ENCODE peak calls at places on chromosome 2, in eight cellular contexts. Q, H, K, U, A, V, S and O are unnamed samples.

GRCh38 chr2:148802448-148803220 is 72.4 kb upstream of the KIF5C start:
- DNase-seq in V (no peak), K (no peak), S (no peak), Q (no peak), U (no peak), A (no peak), H (no peak), O (no peak)

GRCh38 chr2:187976259-187976658 is 315.4 kb upstream of the GULP1 start:
- DNase-seq in S (no peak), Q (peak), U (no peak), V (no peak), A (no peak), H (no peak), K (no peak), O (no peak)

GRCh38 chr2:10709290-10709939 is 12.0 kb upstream of the ATP6V1C2 start:
- DNase-seq in S (peak), H (no peak), A (peak), V (no peak), Q (peak), K (no peak), U (no peak), O (no peak)

GRCh38 chr2:238602223-238602945 is 175.7 kb downstream of the ASB1 start:
- DNase-seq in S (no peak), H (no peak), V (no peak), A (no peak), K (no peak), U (no peak), Q (no peak), O (no peak)

GRCh38 chr2:42736598-42737322 is 27.2 kb downstream of the OXER1 start:
- DNase-seq in V (no peak), Q (no peak), K (no peak), H (no peak), A (no peak), S (no peak), U (no peak), O (no peak)

GRCh38 chr2:16644204-16644925 is 21.3 kb downstream of the CYRIA start:
- DNase-seq in S (no peak), K (no peak), A (no peak), U (no peak), V (no peak), H (no peak), Q (peak), O (no peak)

GRCh38 chr2:219772697-219773096 is 145.3 kb downstream of the SLC4A3 start:
- DNase-seq in K (no peak), U (no peak), S (no peak), A (no peak), Q (no peak), H (no peak), V (no peak), O (no peak)

GRCh38 chr2:74527741-74528140 is 1.7 kb upstream of the DQX1 start:
- DNase-seq in H (no peak), U (no peak), A (no peak), Q (no peak), K (no peak), V (no peak), S (no peak), O (no peak)

GRCh38 chr2:19886261-19886660 is 15.5 kb downstream of the TTC32 start:
- DNase-seq in U (no peak), A (no peak), V (no peak), Q (no peak), H (no peak), K (no peak), S (no peak), O (no peak)

GRCh38 chr2:106869512-106870276 is 16.3 kb downstream of the ST6GAL2 start:
- DNase-seq in K (no peak), Q (no peak), S (no peak), V (no peak), H (no peak), U (no peak), A (no peak), O (no peak)

GRCh38 chr2:71154279-71154678 is 23.8 kb downstream of the MPHOSPH10 start:
- DNase-seq in Q (no peak), K (no peak), U (no peak), A (no peak), S (no peak), H (no peak), V (no peak), O (no peak)

GRCh38 chr2:134919360-134920210 is 963 bp downstream of the CCNT2 start:
- DNase-seq in A (peak), K (no peak), H (peak), V (peak), Q (no peak), U (no peak), S (no peak), O (no peak)

GRCh38 chr2:45275235-45275805 is 266.1 kb upstream of the SIX2 start:
- DNase-seq in U (no peak), V (no peak), K (no peak), S (peak), Q (peak), H (no peak), A (no peak), O (no peak)

GRCh38 chr2:99031991-99032390 is 96.0 kb upstream of the CRACDL start:
- DNase-seq in A (no peak), K (no peak), Q (no peak), V (no peak), H (no peak), U (no peak), S (no peak), O (no peak)

GRCh38 chr2:11022874-11023273 is 111.1 kb downstream of the KCNF1 start:
- DNase-seq in V (no peak), A (no peak), H (no peak), U (no peak), Q (no peak), K (no peak), S (no peak), O (no peak)

GRCh38 chr2:159095813-159096212 is 127.4 kb downstream of the TANC1 start:
- DNase-seq in V (no peak), U (no peak), K (no peak), A (no peak), Q (no peak), H (no peak), S (no peak), O (no peak)

GRCh38 chr2:127429844-127430425 is 11.7 kb downstream of the PROC start:
- DNase-seq in K (no peak), S (no peak), V (no peak), A (no peak), H (no peak), U (no peak), Q (peak), O (no peak)

GRCh38 chr2:161556440-161556839 is 67.8 kb upstream of the SLC4A10 start:
- DNase-seq in A (no peak), U (no peak), Q (no peak), H (no peak), S (no peak), K (no peak), V (no peak), O (no peak)

GRCh38 chr2:241903121-241904010 is 33.8 kb downstream of the RTP5 start:
- DNase-seq in U (no peak), K (no peak), S (no peak), H (no peak), V (no peak), Q (peak), A (no peak), O (no peak)

GRCh38 chr2:3441465-3441864 is 62.0 kb downstream of the TRAPPC12 start:
- DNase-seq in V (no peak), S (no peak), K (no peak), U (no peak), Q (no peak), H (no peak), A (no peak), O (no peak)

GRCh38 chr2:66462196-66462825 is 27.4 kb downstream of the MEIS1 start:
- DNase-seq in V (no peak), U (no peak), K (no peak), Q (peak), A (peak), H (no peak), S (no peak), O (no peak)

GRCh38 chr2:33190393-33190937 is 243.7 kb downstream of the LTBP1 start:
- DNase-seq in H (no peak), V (no peak), Q (no peak), U (no peak), K (no peak), S (peak), A (no peak), O (no peak)

GRCh38 chr2:29281086-29281485 is 165.9 kb downstream of the CLIP4 start:
- DNase-seq in A (no peak), V (no peak), K (no peak), U (no peak), H (no peak), Q (no peak), S (no peak), O (no peak)

GRCh38 chr2:15313657-15314056 is 247.5 kb downstream of the NBAS start:
- DNase-seq in K (no peak), A (no peak), V (no peak), U (no peak), S (no peak), H (no peak), Q (peak), O (peak)

GRCh38 chr2:215983581-215984351 is 29.6 kb downstream of the MREG start:
- DNase-seq in H (no peak), U (no peak), A (no peak), S (no peak), Q (peak), V (no peak), K (no peak), O (no peak)